ENCODE peak calls at places on chromosomes 11 and 22, in ten cellular contexts. V, M, L, S, H, G, P, D, I and N are unnamed samples.
A peak's percentile ranks its signal among the peaks of the same experiment; 100 is the strongest.

GRCh38 chr22:47279337-47279736 is 516.9 kb downstream of the TBC1D22A start:
- DNase-seq in V (no peak), M (no peak), L (no peak), S (no peak), H (no peak), G (no peak), P (no peak), D (no peak), I (no peak), N (no peak)

GRCh38 chr11:118437736-118438125 is 1.4 kb downstream of the KMT2A start:
- DNase-seq in V (no peak), M (peak; percentile 56), L (peak; percentile 82), S (peak; percentile 17), H (no peak), G (peak; percentile 70), P (no peak), D (peak; percentile 11), I (no peak), N (peak; percentile 8)

GRCh38 chr22:49664891-49665290 is 162.8 kb downstream of the BRD1 start:
- DNase-seq in V (no peak), M (no peak), L (no peak), S (no peak), H (no peak), G (no peak), P (no peak), D (no peak), I (no peak), N (no peak)

GRCh38 chr11:119361961-119362725 is 15.6 kb upstream of the MFRP start:
- DNase-seq in V (no peak), M (no peak), L (no peak), S (no peak), H (no peak), G (no peak), P (no peak), D (no peak), I (no peak), N (no peak)

GRCh38 chr22:49004484-49005399 is 822.9 kb downstream of the BRD1 start:
- DNase-seq in V (no peak), M (no peak), L (no peak), S (no peak), H (no peak), G (no peak), P (peak; percentile 22), D (no peak), I (no peak), N (no peak)

GRCh38 chr11:96964661-96965060 is 574.8 kb downstream of the JRKL start:
- DNase-seq in V (no peak), M (no peak), L (peak; percentile 2), S (no peak), H (no peak), G (no peak), P (no peak), D (no peak), I (no peak), N (no peak)

GRCh38 chr22:35051791-35052190 is 14.2 kb upstream of the ISX start:
- DNase-seq in V (no peak), M (no peak), L (no peak), S (no peak), H (no peak), G (no peak), P (no peak), D (no peak), I (no peak), N (no peak)

GRCh38 chr11:6249822-6250555 is 9.6 kb upstream of the CCKBR start:
- DNase-seq in V (no peak), M (peak; percentile 92), L (no peak), S (peak; percentile 88), H (no peak), G (no peak), P (peak; percentile 69), D (no peak), I (no peak), N (no peak)

GRCh38 chr11:26987726-26988125 is 6.2 kb upstream of the FIBIN start:
- DNase-seq in V (no peak), M (peak; percentile 18), L (no peak), S (no peak), H (no peak), G (no peak), P (no peak), D (no peak), I (no peak), N (no peak)

GRCh38 chr22:45285431-45286058 is 796 bp downstream of the UPK3A start:
- DNase-seq in V (no peak), M (no peak), L (peak; percentile 64), S (no peak), H (no peak), G (no peak), P (no peak), D (no peak), I (no peak), N (no peak)

GRCh38 chr11:60719406-60719805 is 5.1 kb upstream of the MS4A18 start:
- DNase-seq in V (no peak), M (no peak), L (no peak), S (no peak), H (no peak), G (no peak), P (no peak), D (no peak), I (no peak), N (no peak)

GRCh38 chr11:106409201-106409600 is 331.7 kb downstream of the AASDHPPT start:
- DNase-seq in V (no peak), M (peak; percentile 39), L (no peak), S (no peak), H (no peak), G (no peak), P (no peak), D (no peak), I (no peak), N (no peak)

GRCh38 chr11:86999388-86999787 is 38.3 kb upstream of the TMEM135 start:
- DNase-seq in V (no peak), M (no peak), L (no peak), S (no peak), H (no peak), G (no peak), P (no peak), D (no peak), I (no peak), N (no peak)

GRCh38 chr11:68591719-68592118 is 92.6 kb upstream of the GAL start:
- DNase-seq in V (no peak), M (no peak), L (no peak), S (no peak), H (no peak), G (no peak), P (no peak), D (no peak), I (no peak), N (no peak)
- H3K4me3 ChIP-seq in V (no peak overlapping the region), M (no peak overlapping the region), L (no peak overlapping the region), S (no peak overlapping the region), H (no peak overlapping the region), G (no peak overlapping the region), P (no peak overlapping the region), D (no peak overlapping the region), I (no peak overlapping the region), N (no peak overlapping the region)

DNA sequence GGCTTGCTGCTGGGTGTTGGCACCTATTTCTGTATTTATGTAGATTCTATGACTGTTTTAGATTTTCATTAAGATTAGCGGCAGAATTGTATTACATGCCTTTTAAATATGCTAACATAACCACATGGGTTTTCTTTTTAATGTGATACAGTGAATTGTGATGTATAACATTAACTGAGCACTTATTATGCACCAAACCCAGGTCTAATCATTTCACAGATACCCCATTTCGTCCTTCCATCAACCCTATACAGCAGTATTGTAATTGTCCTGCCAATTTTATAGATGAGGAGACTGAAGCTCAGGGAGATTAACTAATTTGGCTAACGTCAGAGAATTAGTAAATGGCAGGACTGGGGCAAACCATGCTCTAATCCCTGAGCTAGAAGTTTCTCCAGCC is 38.4 kb downstream of the PACSIN2 start:
- DNase-seq in V (no peak), M (no peak), L (no peak), S (no peak), H (no peak), G (no peak), P (no peak), D (no peak), I (no peak), N (no peak)
- H3K4me1 ChIP-seq in V (peaks cover 63% of the 10 kb centered on the region), M (peaks cover 38% of the 10 kb centered on the region), L (peaks cover 21% of the 10 kb centered on the region), S (peaks cover 7% of the 10 kb centered on the region), H (peaks cover 44% of the 10 kb centered on the region), G (no peaks in the 10 kb centered on the region), P (peaks cover 35% of the 10 kb centered on the region), D (no peaks in the 10 kb centered on the region), I (peaks cover 8% of the 10 kb centered on the region), N (peaks cover 4% of the 10 kb centered on the region)

GRCh38 chr22:22384267-22384666 is 124.3 kb downstream of the ZNF280B start:
- DNase-seq in V (no peak), M (no peak), L (no peak), S (no peak), H (no peak), G (no peak), P (no peak), D (no peak), I (no peak), N (no peak)
- H3K27me3 ChIP-seq in V (no peaks in the 10 kb centered on the region), M (peaks cover 11% of the 10 kb centered on the region), L (peaks cover 100% of the 10 kb centered on the region), S (no peaks in the 10 kb centered on the region), H (no peaks in the 10 kb centered on the region), G (peaks cover 11% of the 10 kb centered on the region), P (peaks cover 18% of the 10 kb centered on the region), D (no peaks in the 10 kb centered on the region), I (no peaks in the 10 kb centered on the region), N (no peaks in the 10 kb centered on the region)

DNA sequence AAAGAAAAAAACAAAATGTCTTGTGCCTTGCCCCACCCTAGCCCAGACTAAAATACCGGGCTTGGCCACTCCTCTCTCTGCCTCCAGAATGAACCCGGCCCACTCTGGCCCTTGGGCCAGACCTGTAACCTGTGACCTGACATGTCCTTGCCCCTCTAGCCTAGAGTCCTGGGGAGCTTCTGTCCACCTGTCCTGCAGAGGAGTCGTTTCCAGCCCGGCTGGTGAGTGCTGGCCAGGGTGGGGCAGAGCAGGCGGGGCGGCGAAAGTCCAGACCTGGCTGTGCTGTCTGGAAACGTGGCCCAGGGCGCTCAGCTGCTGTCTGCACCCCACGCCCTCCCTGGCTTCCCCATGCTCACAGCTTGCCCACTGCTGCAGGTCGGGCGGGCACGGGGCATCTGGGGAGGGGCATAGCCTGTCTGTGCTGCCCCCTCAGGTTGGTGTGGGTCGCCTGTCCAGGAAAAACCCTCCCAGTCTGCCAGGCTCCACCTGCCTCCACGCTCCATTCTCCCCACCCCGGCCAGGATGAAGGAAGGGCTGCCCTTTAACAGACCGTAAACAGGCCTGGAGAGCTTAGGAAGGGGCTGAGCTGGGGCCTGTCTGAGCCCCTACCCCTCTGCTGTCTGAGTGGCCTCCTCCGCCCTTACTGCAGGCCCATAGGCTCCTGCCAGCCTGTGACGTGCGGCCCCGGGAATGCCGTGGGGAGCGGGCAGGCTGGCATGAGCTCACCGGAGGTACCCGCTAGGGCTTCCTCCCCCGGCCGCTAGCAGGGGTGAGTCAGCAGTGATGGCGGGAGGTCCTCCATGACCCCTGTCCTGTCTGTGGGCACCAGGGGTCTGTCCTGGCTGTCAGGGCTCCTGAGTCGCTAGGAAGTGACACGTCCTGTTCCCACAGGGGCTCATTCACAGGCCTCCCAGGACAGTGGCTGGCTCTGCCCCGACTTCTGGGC is 1.9 kb downstream of the CD151 start:
- DNase-seq in V (peak; percentile 62), M (peak; percentile 92), L (no peak), S (peak; percentile 78), H (no peak), G (no peak), P (peak; percentile 92), D (no peak), I (no peak), N (no peak)
- H3K4me3 ChIP-seq in V (peak overlapping the region; percentile 94), M (peak overlapping the region; percentile 92), L (no peak overlapping the region), S (peak overlapping the region; percentile 64), H (peak overlapping the region; percentile 63), G (no peak overlapping the region), P (peak overlapping the region; percentile 92), D (no peak overlapping the region), I (no peak overlapping the region), N (no peak overlapping the region)